ENCODE peak calls at places on chromosomes 4 and X, in seven cellular contexts. C, X, Y, R, D, V and N are unnamed samples.

GRCh38 chr4:87353592-87353991 is 30.9 kb upstream of the HSD17B13 start:
- DNase-seq in R (peak), V (peak), D (peak), Y (peak), X (peak), C (peak), N (peak)

GRCh38 chr4:1246901-1247810 is 1.8 kb downstream of the CTBP1 start:
- DNase-seq in V (no peak), R (no peak), X (no peak), Y (no peak), C (no peak), D (peak), N (peak)

GRCh38 chr4:83207497-83208105 is 77.0 kb downstream of the COQ2 start:
- DNase-seq in X (peak), C (peak), V (peak), Y (no peak), R (no peak), D (no peak), N (peak)

GRCh38 chrX:123859409-123859827 is 435 bp upstream of the XIAP start:
- DNase-seq in V (no peak), Y (peak), C (no peak), X (no peak), D (no peak), R (no peak), N (no peak)

GRCh38 chr4:115275615-115276014 is 162.2 kb upstream of the NDST4 start:
- DNase-seq in D (no peak), R (no peak), X (no peak), C (no peak), V (no peak), Y (no peak), N (no peak)

GRCh38 chrX:136708348-136708747 is 60.4 kb downstream of the CD40LG start:
- DNase-seq in R (no peak), D (no peak), Y (no peak), X (peak), V (no peak), C (peak), N (no peak)

GRCh38 chr4:119684463-119684862 is 55.9 kb upstream of the PDE5A start:
- DNase-seq in X (no peak), C (no peak), D (no peak), Y (no peak), R (no peak), V (no peak), N (no peak)

GRCh38 chr4:185040523-185040922 is 22.2 kb downstream of the HELT start:
- DNase-seq in Y (no peak), D (no peak), R (no peak), V (no peak), X (peak), C (no peak), N (peak)

GRCh38 chr4:40648742-40649281 is 19.1 kb upstream of the RBM47 start:
- DNase-seq in D (no peak), R (no peak), X (no peak), Y (no peak), V (peak), C (no peak), N (peak)

GRCh38 chr4:143133966-143134365 is 50.8 kb upstream of the USP38 start:
- DNase-seq in C (no peak), Y (no peak), D (no peak), X (no peak), R (no peak), V (no peak), N (no peak)

GRCh38 chrX:41259516-41259915 is 74.4 kb upstream of the DDX3X start:
- DNase-seq in Y (no peak), V (peak), R (no peak), D (peak), X (no peak), C (peak), N (no peak)

GRCh38 chrX:40189018-40189417 is 91.3 kb upstream of the BCOR start:
- DNase-seq in C (no peak), R (no peak), V (peak), X (peak), D (no peak), Y (no peak), N (no peak)

GRCh38 chr4:66340286-66340893 is 670.1 kb upstream of the EPHA5 start:
- DNase-seq in Y (no peak), D (no peak), X (no peak), R (no peak), V (no peak), C (no peak), N (peak)
- H2BK5ac ChIP-seq in Y (no peak), D (no peak), X (no peak), R (no peak), V (no peak), C (no peak), N (no peak)

GRCh38 chr4:36411338-36411737 is 129.9 kb downstream of the DTHD1 start:
- DNase-seq in R (no peak), X (no peak), C (no peak), V (no peak), D (no peak), Y (no peak), N (no peak)
- H2BK5ac ChIP-seq in R (no peak), X (no peak), C (no peak), V (no peak), D (no peak), Y (no peak), N (no peak)

DNA sequence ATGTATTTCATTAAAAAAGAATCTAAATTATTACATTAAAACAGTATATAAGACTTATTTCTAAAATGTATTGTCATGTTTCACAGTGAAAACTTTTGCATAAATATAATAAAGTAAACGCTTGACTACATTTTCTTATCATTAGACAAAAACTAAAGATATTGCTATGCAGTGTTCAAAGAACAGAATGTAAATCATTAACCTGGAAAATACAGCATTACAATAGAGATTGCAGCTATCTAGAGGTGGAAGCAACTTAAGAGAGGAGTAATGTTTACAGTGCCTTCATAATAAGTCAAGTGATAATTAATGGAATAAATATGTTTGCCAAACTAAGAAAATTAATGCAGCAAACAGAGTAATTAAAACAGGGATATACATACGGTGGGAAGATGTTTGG is 940.9 kb downstream of the FSTL5 start:
- DNase-seq in C (no peak), R (no peak), V (no peak), X (no peak), Y (no peak), D (no peak), N (no peak)
- H2BK5ac ChIP-seq in C (no peak), R (no peak), V (no peak), X (no peak), Y (no peak), D (no peak), N (no peak)

DNA sequence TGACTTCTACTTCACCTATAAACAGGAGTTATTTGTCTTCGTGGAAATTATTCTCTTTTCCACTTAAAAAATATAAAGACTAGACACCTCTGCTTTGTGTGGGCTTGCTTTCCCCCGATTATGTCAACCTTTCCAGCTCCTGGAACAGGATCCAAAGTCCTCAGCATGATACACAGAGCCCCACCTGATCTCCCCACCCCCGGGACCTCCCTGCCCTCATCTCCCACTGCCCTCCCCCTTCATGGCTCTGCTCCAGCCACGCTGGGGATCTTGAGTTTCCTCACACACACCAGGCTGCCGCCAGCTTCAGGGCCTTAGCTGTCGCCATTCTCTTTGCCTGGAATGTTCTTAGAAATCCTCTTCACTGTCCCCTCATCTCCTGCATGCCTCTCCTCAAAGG is 55.3 kb downstream of the MBNL3 start:
- DNase-seq in X (no peak), D (no peak), V (no peak), R (no peak), C (no peak), Y (no peak), N (no peak)
- H2BK5ac ChIP-seq in X (no peak), D (no peak), V (no peak), R (no peak), C (no peak), Y (no peak), N (no peak)

DNA sequence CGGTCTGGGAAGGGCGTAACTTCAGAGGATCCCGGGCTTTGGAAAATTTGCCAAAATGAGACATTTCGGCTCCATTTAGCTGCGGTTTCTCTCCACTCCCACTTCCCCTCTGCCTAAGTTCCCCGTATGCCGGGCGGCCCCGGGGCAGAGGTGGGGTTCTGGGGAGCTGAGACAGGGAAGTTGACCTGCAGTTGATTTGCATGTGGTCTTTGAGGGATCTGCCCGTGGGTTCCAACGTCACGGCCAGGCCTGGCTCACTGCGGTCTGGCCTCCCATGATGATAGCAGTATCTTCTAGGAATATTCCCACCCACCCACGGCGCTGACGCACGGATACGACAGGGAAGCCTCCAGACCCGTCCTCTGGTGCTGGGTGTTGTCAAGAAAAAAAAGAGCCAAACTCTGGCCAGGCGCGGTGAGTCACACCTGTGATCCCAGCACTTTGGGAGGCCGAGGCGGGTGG is 27.3 kb upstream of the CRLF2 start:
- DNase-seq in Y (no peak), V (no peak), X (no peak), C (no peak), D (no peak), R (no peak), N (no peak)
- H2BK5ac ChIP-seq in Y (no peak), V (no peak), X (no peak), C (no peak), D (no peak), R (no peak), N (no peak)

DNA sequence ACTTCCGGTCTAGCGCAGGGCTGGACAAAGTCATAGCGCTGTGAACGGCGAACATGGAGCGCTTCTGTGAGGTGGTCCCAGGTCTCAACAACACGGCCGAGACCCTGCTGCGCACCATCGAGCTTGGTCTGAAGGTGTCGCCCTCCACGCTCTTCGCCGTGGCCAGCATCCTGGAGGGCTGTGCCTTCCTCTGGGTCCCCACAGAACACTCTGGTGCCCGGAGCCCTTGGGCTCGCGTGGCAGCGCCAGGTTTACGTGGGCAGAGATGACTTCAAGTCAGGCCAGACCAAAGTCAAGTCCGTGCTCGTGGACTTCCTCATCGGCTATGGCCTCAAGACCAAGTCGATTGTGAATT is 128.6 kb downstream of the ANAPC4 start:
- DNase-seq in X (no peak), Y (no peak), V (no peak), D (peak), R (no peak), C (no peak), N (no peak)
- H2BK5ac ChIP-seq in X (no peak), Y (peak), V (no peak), D (no peak), R (no peak), C (no peak), N (no peak)